ENCODE peak calls at places on chromosome 1, in six cellular contexts. G is IMR-90, A is H9, U is neuronal stem cell, J is mesendoderm, S is H1. T is an unnamed sample.

GRCh38 chr1:26210471-26210870 is 20.1 kb downstream of the CATSPER4 start:
- DNase-seq in G (no peak), S (no peak), J (no peak), U (no peak), A (no peak), T (no peak)

GRCh38 chr1:170634293-170634692 is 29.6 kb upstream of the PRRX1 start:
- DNase-seq in S (no peak), J (no peak), A (no peak), U (no peak), G (peak), T (peak)

GRCh38 chr1:154219511-154219910 is 1.2 kb upstream of the UBAP2L start:
- DNase-seq in S (no peak), U (no peak), G (peak), A (no peak), J (peak), T (no peak)

GRCh38 chr1:69836961-69837636 is 269.4 kb downstream of the LRRC7 start:
- DNase-seq in A (no peak), S (no peak), U (no peak), G (no peak), J (no peak), T (no peak)

GRCh38 chr1:247007511-247008405 is at the start of gene ZNF695:
- DNase-seq in G (peak), A (peak), J (peak), U (peak), S (peak), T (peak)

GRCh38 chr1:246679211-246680177 is 44.7 kb upstream of the SCCPDH start:
- DNase-seq in U (no peak), A (no peak), G (no peak), S (no peak), J (no peak), T (peak)

GRCh38 chr1:46611691-46612221 is 4.9 kb downstream of the MOB3C start:
- DNase-seq in A (peak), G (no peak), U (no peak), J (no peak), S (no peak), T (no peak)

GRCh38 chr1:100306735-100307313 is 40.8 kb downstream of the RTCA start:
- DNase-seq in S (no peak), J (no peak), U (no peak), G (no peak), A (no peak), T (no peak)

GRCh38 chr1:202618387-202619022 is 91.7 kb downstream of the SYT2 start:
- DNase-seq in A (no peak), U (no peak), G (peak), S (no peak), J (peak), T (peak)

GRCh38 chr1:3018576-3018975 is 2.7 kb upstream of the ACTRT2 start:
- DNase-seq in U (no peak), J (no peak), A (no peak), S (no peak), G (no peak), T (no peak)

GRCh38 chr1:96464159-96464558 is 257.4 kb upstream of the PTBP2 start:
- DNase-seq in G (no peak), S (no peak), J (no peak), U (no peak), A (no peak), T (no peak)

GRCh38 chr1:51988254-51988653 is 2.2 kb downstream of the RAB3B start:
- DNase-seq in U (no peak), A (no peak), J (no peak), G (no peak), S (no peak), T (no peak)

GRCh38 chr1:41574842-41575241 is 90.4 kb upstream of the EDN2 start:
- DNase-seq in S (no peak), J (no peak), G (no peak), U (no peak), A (no peak), T (no peak)

GRCh38 chr1:17776426-17776825 is 21.3 kb downstream of the ACTL8 start:
- DNase-seq in A (no peak), U (no peak), G (no peak), J (no peak), S (no peak), T (no peak)

GRCh38 chr1:226001852-226002666 is 2.9 kb upstream of the SDE2 start:
- DNase-seq in G (no peak), A (no peak), S (no peak), J (peak), U (no peak), T (no peak)

GRCh38 chr1:77412794-77413530 is 131.1 kb downstream of the AK5 start:
- DNase-seq in A (peak), J (peak), G (no peak), U (peak), S (no peak), T (no peak)

GRCh38 chr1:221435510-221435909 is 306.4 kb downstream of the DUSP10 start:
- DNase-seq in J (peak), U (peak), G (peak), S (no peak), A (no peak), T (peak)

GRCh38 chr1:243287652-243288051 is 31.8 kb downstream of the SDCCAG8 start:
- DNase-seq in J (peak), A (no peak), S (no peak), G (peak), U (no peak), T (peak)

GRCh38 chr1:203039609-203040517 is 13.6 kb downstream of the PPFIA4 start:
- DNase-seq in A (peak), U (no peak), J (peak), G (no peak), S (peak), T (peak)

GRCh38 chr1:55338448-55338820 is 123.3 kb upstream of the USP24 start:
- DNase-seq in A (no peak), G (no peak), U (no peak), S (no peak), J (peak), T (no peak)

GRCh38 chr1:84709175-84709574 is 18.9 kb upstream of the SSX2IP start:
- DNase-seq in J (no peak), G (no peak), S (no peak), U (no peak), A (no peak), T (no peak)

GRCh38 chr1:2232255-2232915 is 4.3 kb downstream of the SKI start:
- DNase-seq in U (no peak), J (no peak), G (no peak), A (no peak), S (no peak), T (no peak)

GRCh38 chr1:9111957-9112356 is 16.9 kb downstream of the GPR157 start:
- DNase-seq in S (no peak), A (no peak), G (no peak), J (no peak), U (no peak), T (no peak)

GRCh38 chr1:108190001-108190634 is 10.0 kb downstream of the SLC25A24 start:
- DNase-seq in A (no peak), S (no peak), U (no peak), G (no peak), J (no peak), T (no peak)

GRCh38 chr1:222247811-222248310 is 300.0 kb downstream of the HHIPL2 start:
- DNase-seq in A (no peak), J (no peak), S (no peak), G (no peak), U (no peak), T (no peak)

DNA sequence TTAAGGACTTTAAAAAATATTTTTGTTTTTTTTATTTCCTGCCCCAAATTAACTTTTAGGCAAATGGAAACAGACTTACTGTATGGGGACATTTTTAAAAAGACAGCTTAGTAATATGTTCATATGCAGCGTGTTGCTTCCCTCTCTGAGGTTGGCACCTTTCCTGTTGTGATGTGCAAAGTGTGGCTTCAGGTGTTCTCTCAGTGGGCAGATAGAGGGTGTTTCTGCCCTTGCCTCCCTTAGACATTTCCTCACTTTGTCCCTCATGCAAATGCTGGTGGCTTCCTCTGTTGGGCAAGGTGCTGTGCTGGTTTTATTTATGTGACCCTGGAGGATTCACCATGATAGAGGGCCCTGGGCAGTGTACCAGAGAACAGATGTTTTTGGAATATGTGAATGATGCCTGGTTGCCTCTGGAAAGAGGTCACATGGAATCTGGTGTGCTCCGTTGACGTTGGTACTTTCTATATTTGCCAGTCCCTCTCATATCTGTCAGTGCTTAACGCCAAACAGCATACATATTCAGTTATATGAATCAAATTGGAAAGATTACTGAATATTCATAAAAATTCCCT is 123.5 kb downstream of the PATJ start:
- DNase-seq in J (no peak), S (no peak), G (no peak), U (no peak), A (no peak), T (no peak)
- H2BK15ac ChIP-seq in J (no peak), S (no peak), G (no peak), U (no peak), A (no peak), T (no peak)

GRCh38 chr1:113041569-113042335 is 31.2 kb upstream of the LRIG2 start:
- DNase-seq in S (peak), J (peak), G (no peak), U (no peak), A (no peak), T (no peak)
- H2BK5ac ChIP-seq in S (peak), J (peak), G (no peak), U (no peak), A (peak), T (no peak)

GRCh38 chr1:184747089-184747955 is 7.3 kb downstream of the EDEM3 start:
- DNase-seq in S (no peak), U (no peak), G (no peak), A (no peak), J (no peak), T (no peak)
- H3K27ac ChIP-seq in S (no peak), U (no peak), G (no peak), A (no peak), J (no peak), T (no peak)

GRCh38 chr1:44411861-44412260 is 6.8 kb downstream of the RNF220 start:
- DNase-seq in G (no peak), J (no peak), A (no peak), U (no peak), S (no peak), T (no peak)
- H2BK15ac ChIP-seq in G (no peak), J (no peak), A (no peak), U (no peak), S (no peak), T (no peak)

DNA sequence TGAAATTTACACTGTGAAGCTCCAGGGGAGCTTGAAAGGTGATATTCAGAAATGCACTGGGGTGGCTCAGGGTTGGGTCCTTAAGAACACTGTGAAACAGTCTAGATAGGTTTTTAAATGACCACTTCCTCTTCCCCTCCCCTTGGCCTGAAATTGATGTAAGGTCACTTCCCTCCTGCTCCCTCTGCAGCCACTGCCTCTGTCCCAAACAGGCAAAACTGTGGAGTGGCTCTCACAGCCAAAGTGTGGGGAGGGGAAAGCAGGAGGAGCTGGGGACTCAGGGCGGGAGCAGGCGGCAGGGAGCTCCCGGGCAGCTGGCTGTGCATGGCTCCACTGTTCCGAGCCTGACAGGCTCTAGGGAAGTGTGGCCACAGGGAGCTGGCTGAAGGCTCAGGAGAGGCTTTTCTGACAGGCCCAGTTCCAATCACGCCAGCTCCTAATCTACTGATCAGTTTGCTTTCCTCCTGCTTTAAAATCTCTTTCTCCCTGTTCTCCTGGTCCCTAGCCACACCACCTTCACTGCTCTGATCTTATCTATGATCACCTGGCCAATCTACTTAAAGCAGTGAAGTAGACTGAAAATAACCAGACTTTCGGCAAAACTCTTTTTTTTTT is 5.1 kb upstream of the CSRP1 start:
- DNase-seq in U (no peak), S (no peak), A (peak), J (peak), G (no peak), T (peak)
- H2BK5ac ChIP-seq in U (no peak), S (peak), A (peak), J (no peak), G (peak), T (no peak)

GRCh38 chr1:234728740-234729139 is 118.8 kb upstream of the IRF2BP2 start:
- DNase-seq in J (no peak), U (no peak), S (no peak), A (no peak), G (no peak), T (no peak)
- H3K27ac ChIP-seq in J (no peak), U (no peak), S (no peak), A (no peak), G (no peak), T (no peak)